ENCODE peak calls at places on chromosomes 11 and 22, in seven cellular contexts. One of them, this sample, is unnamed.

GRCh38 chr11:43376594-43376993 is 17.9 kb downstream of the TTC17 start:
- DNase-seq in cardiac muscle cell: no peak
- DNase-seq in GM13977: no peak
- DNase-seq in AG10803: peak
- DNase-seq in fibroblast of lung: peak
- DNase-seq in heart left ventricle: no peak
- DNase-seq in NB4: peak
- DNase-seq in this sample: no peak

GRCh38 chr11:65060913-65061408 is 2.6 kb upstream of the NAALADL1 start:
- DNase-seq in heart left ventricle: no peak
- DNase-seq in GM13977: no peak
- DNase-seq in NB4: peak
- DNase-seq in fibroblast of lung: peak
- DNase-seq in AG10803: no peak
- DNase-seq in cardiac muscle cell: peak
- DNase-seq in this sample: peak

GRCh38 chr11:114178656-114179055 is 117.5 kb upstream of the NNMT start:
- DNase-seq in NB4: no peak
- DNase-seq in GM13977: no peak
- DNase-seq in cardiac muscle cell: no peak
- DNase-seq in heart left ventricle: no peak
- DNase-seq in AG10803: no peak
- DNase-seq in fibroblast of lung: no peak
- DNase-seq in this sample: no peak

GRCh38 chr22:36891646-36892045 is 21.8 kb upstream of the CSF2RB start:
- DNase-seq in AG10803: no peak
- DNase-seq in NB4: no peak
- DNase-seq in GM13977: no peak
- DNase-seq in fibroblast of lung: no peak
- DNase-seq in cardiac muscle cell: no peak
- DNase-seq in heart left ventricle: no peak
- DNase-seq in this sample: no peak

GRCh38 chr11:6557761-6558674 is 45.4 kb downstream of the RRP8 start:
- DNase-seq in cardiac muscle cell: no peak
- DNase-seq in fibroblast of lung: no peak
- DNase-seq in GM13977: peak
- DNase-seq in heart left ventricle: peak
- DNase-seq in AG10803: no peak
- DNase-seq in NB4: no peak
- DNase-seq in this sample: no peak

GRCh38 chr11:114413958-114414357 is 13.5 kb downstream of the RBM7 start:
- DNase-seq in cardiac muscle cell: no peak
- DNase-seq in GM13977: no peak
- DNase-seq in NB4: no peak
- DNase-seq in heart left ventricle: no peak
- DNase-seq in AG10803: no peak
- DNase-seq in fibroblast of lung: no peak
- DNase-seq in this sample: no peak

GRCh38 chr11:27296406-27296994 is 66.5 kb downstream of the CCDC34 start:
- DNase-seq in fibroblast of lung: peak
- DNase-seq in GM13977: peak
- DNase-seq in cardiac muscle cell: peak
- DNase-seq in NB4: peak
- DNase-seq in AG10803: peak
- DNase-seq in heart left ventricle: no peak
- DNase-seq in this sample: no peak

GRCh38 chr11:72786305-72787261 is 7.3 kb downstream of the STARD10 start:
- DNase-seq in NB4: no peak
- DNase-seq in heart left ventricle: no peak
- DNase-seq in fibroblast of lung: no peak
- DNase-seq in cardiac muscle cell: no peak
- DNase-seq in GM13977: no peak
- DNase-seq in AG10803: no peak
- DNase-seq in this sample: no peak

GRCh38 chr11:74849525-74850391 is 99.1 kb downstream of the XRRA1 start:
- DNase-seq in cardiac muscle cell: no peak
- DNase-seq in fibroblast of lung: peak
- DNase-seq in NB4: peak
- DNase-seq in heart left ventricle: peak
- DNase-seq in GM13977: no peak
- DNase-seq in AG10803: peak
- DNase-seq in this sample: no peak

GRCh38 chr22:37498289-37498909 is 12.2 kb upstream of the MFNG start:
- DNase-seq in AG10803: no peak
- DNase-seq in fibroblast of lung: no peak
- DNase-seq in NB4: peak
- DNase-seq in heart left ventricle: no peak
- DNase-seq in cardiac muscle cell: peak
- DNase-seq in GM13977: peak
- DNase-seq in this sample: peak

GRCh38 chr22:43260818-43261217 is 73.9 kb upstream of the TTLL12 start:
- DNase-seq in NB4: no peak
- DNase-seq in AG10803: no peak
- DNase-seq in heart left ventricle: no peak
- DNase-seq in GM13977: no peak
- DNase-seq in cardiac muscle cell: no peak
- DNase-seq in fibroblast of lung: no peak
- DNase-seq in this sample: no peak

GRCh38 chr22:49995413-49996191 is 17.0 kb downstream of the IL17REL start:
- DNase-seq in NB4: no peak
- DNase-seq in GM13977: no peak
- DNase-seq in heart left ventricle: no peak
- DNase-seq in cardiac muscle cell: no peak
- DNase-seq in AG10803: no peak
- DNase-seq in fibroblast of lung: no peak
- DNase-seq in this sample: no peak

GRCh38 chr11:107473797-107474196 is 16.2 kb upstream of the CWF19L2 start:
- DNase-seq in AG10803: peak
- DNase-seq in NB4: no peak
- DNase-seq in heart left ventricle: no peak
- DNase-seq in cardiac muscle cell: no peak
- DNase-seq in fibroblast of lung: peak
- DNase-seq in GM13977: no peak
- DNase-seq in this sample: no peak

GRCh38 chr11:56846631-56847400 is 98.3 kb upstream of the OR9G4 start:
- DNase-seq in fibroblast of lung: no peak
- DNase-seq in GM13977: no peak
- DNase-seq in NB4: no peak
- DNase-seq in AG10803: no peak
- DNase-seq in heart left ventricle: no peak
- DNase-seq in cardiac muscle cell: no peak
- DNase-seq in this sample: no peak

GRCh38 chr11:101661559-101661958 is 77.8 kb upstream of the TRPC6 start:
- DNase-seq in GM13977: no peak
- DNase-seq in AG10803: no peak
- DNase-seq in NB4: no peak
- DNase-seq in fibroblast of lung: no peak
- DNase-seq in cardiac muscle cell: no peak
- DNase-seq in heart left ventricle: no peak
- DNase-seq in this sample: no peak
- TF ChIP-seq CTCF in GM13977: no peak
- TF ChIP-seq CTCF in AG10803: no peak
- TF ChIP-seq CTCF in NB4: no peak
- TF ChIP-seq CTCF in fibroblast of lung: no peak
- TF ChIP-seq CTCF in cardiac muscle cell: no peak
- TF ChIP-seq CTCF in heart left ventricle: no peak
- TF ChIP-seq CTCF in this sample: no peak

DNA sequence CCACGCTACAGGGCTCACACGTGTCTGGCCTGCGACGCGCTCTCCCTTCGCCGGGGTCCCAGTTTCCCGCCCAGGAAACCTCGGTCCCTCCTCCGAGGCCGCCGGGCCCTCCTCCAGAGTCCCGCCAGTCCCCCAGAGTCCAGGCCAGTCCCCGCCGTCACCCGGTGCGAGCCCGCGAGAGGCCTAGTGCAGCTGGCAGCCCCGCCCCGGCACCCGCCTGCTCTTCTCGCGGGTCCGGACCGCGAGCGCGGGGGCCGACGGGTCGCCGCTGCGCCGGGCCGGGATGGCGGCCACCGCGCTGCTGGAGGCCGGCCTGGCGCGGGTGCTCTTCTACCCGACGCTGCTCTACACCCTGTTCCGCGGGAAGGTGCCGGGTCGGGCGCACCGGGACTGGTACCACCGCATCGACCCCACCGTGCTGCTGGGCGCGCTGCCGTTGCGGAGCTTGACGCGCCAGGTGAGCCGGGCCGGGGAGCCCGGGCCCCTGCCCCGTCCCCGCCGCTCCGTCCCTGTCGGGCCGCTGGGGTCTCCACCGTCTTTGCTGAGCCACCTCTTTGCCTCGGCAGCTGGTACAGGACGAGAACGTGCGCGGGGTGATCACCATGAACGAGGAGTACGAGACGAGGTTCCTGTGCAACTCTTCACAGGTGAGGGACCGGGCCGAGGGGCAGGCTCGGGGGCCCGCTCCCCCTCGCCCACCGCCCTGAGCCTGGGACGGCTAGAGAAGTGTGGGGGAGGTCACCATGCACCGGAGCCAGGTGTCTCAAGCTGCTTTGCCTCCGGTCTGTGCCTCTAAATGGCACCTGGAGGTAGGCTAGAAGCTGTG is at the start of gene PTPMT1:
- DNase-seq in heart left ventricle: peak
- DNase-seq in fibroblast of lung: peak
- DNase-seq in NB4: peak
- DNase-seq in AG10803: peak
- DNase-seq in GM13977: peak
- DNase-seq in cardiac muscle cell: peak
- DNase-seq in this sample: peak
- TF ChIP-seq CTCF in heart left ventricle: no peak
- TF ChIP-seq CTCF in fibroblast of lung: no peak
- TF ChIP-seq CTCF in NB4: no peak
- TF ChIP-seq CTCF in AG10803: no peak
- TF ChIP-seq CTCF in GM13977: no peak
- TF ChIP-seq CTCF in cardiac muscle cell: no peak
- TF ChIP-seq CTCF in this sample: no peak

GRCh38 chr11:8934735-8935478 is 2.2 kb upstream of the C11orf16 start:
- DNase-seq in heart left ventricle: no peak
- DNase-seq in fibroblast of lung: peak
- DNase-seq in NB4: no peak
- DNase-seq in GM13977: no peak
- DNase-seq in cardiac muscle cell: no peak
- DNase-seq in AG10803: peak
- DNase-seq in this sample: no peak

GRCh38 chr11:8932564-8933180 is at the start of gene C11orf16:
- DNase-seq in heart left ventricle: no peak
- DNase-seq in GM13977: no peak
- DNase-seq in NB4: no peak
- DNase-seq in AG10803: no peak
- DNase-seq in fibroblast of lung: no peak
- DNase-seq in cardiac muscle cell: no peak
- DNase-seq in this sample: no peak

GRCh38 chr11:8930456-8931175 is 2.1 kb downstream of the C11orf16 start:
- DNase-seq in heart left ventricle: no peak
- DNase-seq in GM13977: no peak
- DNase-seq in AG10803: peak
- DNase-seq in cardiac muscle cell: no peak
- DNase-seq in fibroblast of lung: no peak
- DNase-seq in NB4: peak
- DNase-seq in this sample: no peak

GRCh38 chr11:8937159-8937558 is 4.4 kb upstream of the C11orf16 start:
- DNase-seq in NB4: no peak
- DNase-seq in cardiac muscle cell: no peak
- DNase-seq in fibroblast of lung: no peak
- DNase-seq in AG10803: no peak
- DNase-seq in GM13977: peak
- DNase-seq in heart left ventricle: no peak
- DNase-seq in this sample: no peak

DNA sequence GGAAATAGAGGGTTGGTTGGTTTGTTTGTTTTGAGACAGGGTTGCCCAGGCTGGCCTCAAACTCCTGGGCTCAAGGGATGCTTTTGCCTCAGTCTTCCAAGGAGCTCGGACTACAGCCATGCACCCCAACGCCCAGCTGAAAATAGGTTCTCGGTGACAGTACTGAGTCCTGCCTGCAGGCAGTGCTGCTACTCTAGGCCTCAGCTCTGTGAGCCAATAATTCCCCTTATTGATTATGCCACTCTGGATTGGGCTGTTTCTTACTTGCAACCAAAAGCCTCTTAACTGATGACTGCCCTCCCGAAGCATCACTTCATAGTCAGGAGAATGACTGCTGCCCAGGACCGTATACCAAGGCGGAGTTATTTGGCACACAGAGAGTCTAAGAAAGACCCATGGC is 1.2 kb upstream of the C11orf16 start:
- DNase-seq in fibroblast of lung: no peak
- DNase-seq in AG10803: no peak
- DNase-seq in heart left ventricle: no peak
- DNase-seq in NB4: no peak
- DNase-seq in GM13977: no peak
- DNase-seq in cardiac muscle cell: no peak
- DNase-seq in this sample: no peak
- TF ChIP-seq CTCF in fibroblast of lung: no peak
- TF ChIP-seq CTCF in AG10803: no peak
- TF ChIP-seq CTCF in heart left ventricle: no peak
- TF ChIP-seq CTCF in NB4: no peak
- TF ChIP-seq CTCF in GM13977: no peak
- TF ChIP-seq CTCF in cardiac muscle cell: no peak
- TF ChIP-seq CTCF in this sample: no peak

DNA sequence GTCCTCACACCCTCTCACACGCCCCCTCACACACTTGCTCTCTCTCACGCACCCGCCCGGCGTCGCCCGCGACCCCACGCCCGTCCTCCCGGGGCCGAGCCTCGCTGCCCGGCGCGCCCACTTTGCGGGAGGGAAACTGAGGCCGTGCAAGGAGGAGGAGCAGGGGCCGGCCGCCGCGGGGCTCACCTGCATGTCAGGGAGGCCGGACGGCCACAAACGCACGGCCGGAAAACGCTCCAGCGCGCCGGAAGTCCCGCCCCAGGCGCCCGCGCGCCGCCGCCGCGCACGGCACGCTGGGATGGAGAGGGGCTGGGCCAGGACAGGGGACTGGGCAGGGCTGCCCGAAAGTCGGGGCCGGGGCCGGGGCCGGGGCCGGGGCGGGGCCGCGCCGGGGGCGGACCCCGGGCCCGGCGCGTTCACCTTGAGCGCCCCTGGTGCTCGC is at the start of gene CHID1:
- DNase-seq in heart left ventricle: peak
- DNase-seq in NB4: peak
- DNase-seq in AG10803: peak
- DNase-seq in fibroblast of lung: peak
- DNase-seq in GM13977: peak
- DNase-seq in cardiac muscle cell: peak
- DNase-seq in this sample: peak
- TF ChIP-seq CTCF in heart left ventricle: no peak
- TF ChIP-seq CTCF in NB4: no peak
- TF ChIP-seq CTCF in AG10803: no peak
- TF ChIP-seq CTCF in fibroblast of lung: no peak
- TF ChIP-seq CTCF in GM13977: no peak
- TF ChIP-seq CTCF in cardiac muscle cell: no peak
- TF ChIP-seq CTCF in this sample: no peak

GRCh38 chr11:119081682-119082081 is 3.0 kb upstream of the HMBS start:
- DNase-seq in heart left ventricle: no peak
- DNase-seq in fibroblast of lung: no peak
- DNase-seq in AG10803: no peak
- DNase-seq in NB4: no peak
- DNase-seq in cardiac muscle cell: no peak
- DNase-seq in GM13977: no peak
- DNase-seq in this sample: no peak
- TF ChIP-seq CTCF in heart left ventricle: no peak
- TF ChIP-seq CTCF in fibroblast of lung: no peak
- TF ChIP-seq CTCF in AG10803: no peak
- TF ChIP-seq CTCF in NB4: no peak
- TF ChIP-seq CTCF in cardiac muscle cell: no peak
- TF ChIP-seq CTCF in GM13977: no peak
- TF ChIP-seq CTCF in this sample: no peak

GRCh38 chr22:30763815-30764686 is 69.4 kb downstream of the OSBP2 start:
- DNase-seq in heart left ventricle: no peak
- DNase-seq in cardiac muscle cell: peak
- DNase-seq in NB4: peak
- DNase-seq in GM13977: peak
- DNase-seq in fibroblast of lung: peak
- DNase-seq in AG10803: peak
- DNase-seq in this sample: peak
- TF ChIP-seq CTCF in heart left ventricle: peak
- TF ChIP-seq CTCF in cardiac muscle cell: peak
- TF ChIP-seq CTCF in NB4: peak
- TF ChIP-seq CTCF in GM13977: peak
- TF ChIP-seq CTCF in fibroblast of lung: peak
- TF ChIP-seq CTCF in AG10803: peak
- TF ChIP-seq CTCF in this sample: peak

This sample was measured in activated CD8-positive, alpha-beta T cell treated with anti-CD3 and anti-CD28 coated beads for 36 hours.